ENCODE peak calls at places on chromosomes 11 and 22, in six cellular contexts. O, N, S, Z, A and U are unnamed samples.

GRCh38 chr11:1139441-1140066 is 18.2 kb upstream of the MUC5AC start:
- DNase-seq in Z (no peak), N (no peak), A (no peak), O (no peak), S (no peak), U (no peak)

GRCh38 chr11:132607575-132607974 is 924.7 kb downstream of the OPCML start:
- DNase-seq in A (no peak), Z (no peak), O (no peak), S (no peak), N (no peak), U (no peak)

GRCh38 chr22:37552560-37553163 is 7.6 kb upstream of the CDC42EP1 start:
- DNase-seq in A (no peak), N (peak; percentile 80), S (no peak), O (peak; percentile 94), Z (peak; percentile 79), U (no peak)

GRCh38 chr22:17589810-17590375 is 26.6 kb downstream of the SLC25A18 start:
- DNase-seq in N (no peak), Z (no peak), O (no peak), A (no peak), S (no peak), U (no peak)

GRCh38 chr22:29912605-29913398 is 29.8 kb downstream of the MTMR3 start:
- DNase-seq in Z (peak; percentile 9), A (peak; percentile 81), S (no peak), N (no peak), O (no peak), U (no peak)

GRCh38 chr22:32866953-32867352 is 65.4 kb downstream of the TIMP3 start:
- DNase-seq in N (no peak), Z (no peak), O (no peak), A (no peak), S (no peak), U (no peak)

GRCh38 chr11:65906602-65907001 is 6.4 kb upstream of the FOSL1 start:
- DNase-seq in S (no peak), Z (no peak), O (no peak), A (peak; percentile 54), N (no peak), U (no peak)

GRCh38 chr11:30454108-30454507 is 131.2 kb downstream of the ARL14EP start:
- DNase-seq in A (no peak), S (no peak), N (no peak), O (no peak), Z (no peak), U (no peak)

GRCh38 chr11:71472941-71473792 is 20.2 kb downstream of the NADSYN1 start:
- DNase-seq in A (no peak), Z (no peak), O (no peak), N (no peak), S (no peak), U (no peak)

GRCh38 chr11:62552465-62552782 is 5.8 kb upstream of the AHNAK start:
- DNase-seq in Z (peak; percentile 50), S (no peak), N (peak; percentile 67), O (peak; percentile 53), A (peak; percentile 77), U (no peak)

GRCh38 chr11:3947084-3947483 is 91.6 kb downstream of the STIM1 start:
- DNase-seq in S (no peak), N (no peak), Z (no peak), A (no peak), O (no peak), U (peak; percentile 91)

GRCh38 chr11:2470495-2470894 is 25.7 kb downstream of the KCNQ1 start:
- DNase-seq in Z (no peak), O (no peak), S (no peak), A (no peak), N (no peak), U (no peak)

GRCh38 chr22:19723165-19723989 is at the start of gene GP1BB:
- DNase-seq in Z (peak; percentile 72), O (peak; percentile 81), S (no peak), N (peak; percentile 72), A (peak; percentile 34), U (no peak)

GRCh38 chr22:19121631-19122142 is 525 bp downstream of the DGCR2 start:
- DNase-seq in O (peak; percentile 74), S (no peak), A (peak; percentile 22), Z (peak; percentile 82), N (peak; percentile 70), U (peak; percentile 48)

GRCh38 chr11:105790841-105791240 is 181.0 kb downstream of the GRIA4 start:
- DNase-seq in N (no peak), S (no peak), A (no peak), Z (no peak), O (peak; percentile 34), U (peak; percentile 35)

GRCh38 chr11:62141111-62142042 is 17.6 kb downstream of the INCENP start:
- DNase-seq in Z (no peak), O (no peak), S (no peak), A (no peak), N (no peak), U (no peak)

GRCh38 chr22:37318255-37319109 is 36.2 kb downstream of the CYTH4 start:
- DNase-seq in O (peak; percentile 28), S (no peak), Z (no peak), N (no peak), A (peak; percentile 3), U (no peak)

DNA sequence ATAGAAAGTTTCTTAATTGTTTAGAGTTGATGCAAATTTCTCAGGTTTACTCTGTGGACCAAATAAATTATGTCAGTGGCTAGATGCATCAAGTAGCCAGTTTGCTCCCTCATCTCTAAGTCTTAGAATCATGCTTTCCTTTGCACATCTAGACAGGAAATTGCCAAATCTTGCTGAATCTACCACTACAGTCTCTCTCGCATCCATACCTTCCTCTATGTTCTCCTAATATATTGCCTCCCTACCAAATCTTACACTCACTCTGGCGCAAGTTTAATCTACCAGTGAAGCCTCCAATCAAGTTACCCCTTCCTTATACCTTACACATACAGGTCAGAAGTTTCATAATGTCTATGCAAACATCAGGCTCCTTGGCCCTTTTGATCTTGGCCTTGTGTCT is 10.8 kb downstream of the HSD17B12 start:
- DNase-seq in N (no peak), Z (no peak), A (no peak), O (no peak), S (no peak), U (no peak)
- TF ChIP-seq EZH2phosphoT487 in N (no peak), Z (no peak), A (no peak), O (no peak), S (no peak), U (no peak)

GRCh38 chr11:74731301-74732094 is at the start of gene CHRDL2:
- DNase-seq in O (peak; percentile 77), S (no peak), Z (peak; percentile 63), N (peak; percentile 65), A (no peak), U (no peak)
- TF ChIP-seq EZH2 in O (no peak), S (no peak), Z (no peak), N (peak; percentile 85), A (no peak), U (no peak)

GRCh38 chr11:72834905-72835304 is 20.7 kb downstream of the ATG16L2 start:
- DNase-seq in S (no peak), N (no peak), O (no peak), A (no peak), Z (no peak), U (no peak)

GRCh38 chr11:72831521-72832300 is 17.5 kb downstream of the ATG16L2 start:
- DNase-seq in N (peak; percentile 94), S (peak; percentile 54), O (peak; percentile 90), Z (peak; percentile 89), A (peak; percentile 76), U (peak; percentile 49)

GRCh38 chr11:72833792-72834501 is 19.7 kb downstream of the ATG16L2 start:
- DNase-seq in Z (no peak), O (peak; percentile 53), A (no peak), N (no peak), S (no peak), U (peak; percentile 5)

GRCh38 chr11:72833083-72833733 is 19.0 kb downstream of the ATG16L2 start:
- DNase-seq in N (no peak), S (no peak), Z (no peak), O (no peak), A (no peak), U (no peak)

DNA sequence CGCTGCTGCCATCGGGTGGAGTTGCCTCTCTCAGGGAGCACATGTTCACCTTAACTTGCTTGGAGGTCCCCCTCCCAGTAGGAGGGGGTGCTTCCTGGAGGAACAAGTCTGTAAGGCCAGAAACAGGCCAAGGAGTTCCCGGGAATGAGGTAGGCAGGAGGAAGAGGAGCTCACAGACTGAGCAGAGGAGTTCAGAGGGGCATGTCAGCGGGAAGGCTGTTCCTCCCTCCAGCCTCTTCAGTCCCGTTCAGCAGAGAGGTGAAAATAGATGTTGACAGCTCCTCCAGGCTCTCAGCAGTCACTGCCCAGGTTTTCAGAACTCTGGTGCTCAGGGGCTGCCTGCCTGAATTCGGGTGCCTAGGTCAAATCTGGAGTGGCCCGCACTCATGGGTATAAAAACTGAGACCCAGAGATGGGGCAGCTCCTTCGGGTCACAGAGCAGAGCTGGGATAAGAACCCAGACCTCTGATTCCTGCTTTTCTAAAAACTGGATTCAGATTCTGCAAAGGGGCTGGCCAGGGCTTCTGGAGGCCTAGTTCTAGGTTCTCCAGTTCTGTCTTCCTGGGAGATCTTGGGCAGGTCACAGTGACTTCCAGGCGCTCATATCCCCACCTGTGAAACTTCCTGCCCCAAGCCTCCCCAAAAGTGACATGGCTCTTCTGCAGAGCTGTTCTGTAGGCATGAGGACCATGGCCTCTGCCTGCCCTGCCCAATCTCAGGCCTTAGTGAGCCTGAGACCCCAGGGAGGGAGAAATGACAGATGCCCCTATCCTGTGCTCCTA is 18.3 kb downstream of the ATG16L2 start:
- DNase-seq in S (no peak), A (peak; percentile 1), N (no peak), Z (no peak), O (no peak), U (no peak)
- TF ChIP-seq EZH2phosphoT487 in S (no peak), A (no peak), N (no peak), Z (no peak), O (no peak), U (no peak)

GRCh38 chr11:128686045-128686741 is 7.7 kb upstream of the FLI1 start:
- DNase-seq in S (no peak), A (no peak), Z (no peak), N (peak; percentile 74), O (peak; percentile 33), U (no peak)

GRCh38 chr11:128685383-128686044 is 8.4 kb upstream of the FLI1 start:
- DNase-seq in Z (no peak), O (no peak), A (no peak), N (peak; percentile 25), S (no peak), U (no peak)

GRCh38 chr11:128686745-128687177 is 7.1 kb upstream of the FLI1 start:
- DNase-seq in S (no peak), N (peak; percentile 70), Z (peak; percentile 68), O (peak; percentile 77), A (peak; percentile 21), U (peak; percentile 40)

GRCh38 chr11:128687321-128687720 is 6.6 kb upstream of the FLI1 start:
- DNase-seq in S (no peak), N (peak; percentile 84), A (no peak), Z (no peak), O (peak; percentile 75), U (no peak)

DNA sequence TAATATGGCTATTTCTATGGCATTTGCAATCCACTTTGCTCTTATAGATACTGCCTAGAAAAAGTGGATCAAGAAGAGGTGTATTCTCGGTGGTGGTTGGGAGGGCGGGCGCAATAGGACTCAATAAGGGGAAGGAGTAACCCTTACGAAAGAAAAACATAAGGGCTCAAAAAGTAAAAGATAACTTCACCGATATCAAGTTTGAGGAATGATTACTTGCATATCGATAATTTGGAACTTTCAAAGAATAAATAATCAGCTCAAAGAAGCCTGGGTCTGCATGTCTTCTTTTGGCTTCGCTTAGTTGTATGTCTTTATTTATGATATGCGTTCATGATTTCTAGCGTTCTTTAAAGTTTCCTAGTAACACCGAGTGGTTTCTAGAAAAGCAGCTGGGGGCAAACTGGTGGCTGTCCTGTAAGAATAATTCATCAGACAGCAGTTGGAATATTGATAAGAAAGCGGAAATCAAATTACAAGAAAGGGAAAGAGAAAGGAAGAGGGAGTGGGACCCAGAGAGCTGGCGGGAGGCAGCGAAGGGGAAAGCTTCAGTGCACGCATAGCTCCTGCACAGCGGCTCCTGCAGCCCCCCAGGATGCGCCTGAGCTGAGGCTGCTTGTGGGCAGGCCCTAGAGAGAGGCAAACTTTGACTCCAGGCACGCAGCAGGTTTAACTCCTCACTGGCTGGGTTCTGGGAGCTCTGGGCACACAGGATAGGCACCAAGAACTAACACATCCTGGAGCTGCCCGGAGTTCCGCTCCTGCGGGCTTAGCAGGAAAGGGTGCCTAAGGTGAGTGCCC is 9.1 kb upstream of the FLI1 start:
- DNase-seq in O (peak; percentile 50), A (no peak), N (peak; percentile 76), Z (no peak), S (no peak), U (no peak)
- TF ChIP-seq EZH2 in O (peak; percentile 92), A (no peak), N (peak; percentile 67), Z (peak; percentile 58), S (no peak), U (no peak)